ENCODE peak calls at places on chromosomes 13 and 19, in seven cellular contexts. B is gastrocnemius medialis; J is mucosa of descending colon; M is spleen; R is effector memory CD4-positive, alpha-beta T cell; L is H1; P is hepatocyte. C is an unnamed sample.

GRCh38 chr13:90867336-90867683 is 480.2 kb upstream of the MIR17HG start:
- DNase-seq in B (peak; percentile 5), J (peak; percentile 77), M (no peak), R (no peak), L (peak; percentile 80), P (peak; percentile 82), C (no peak)

GRCh38 chr19:12996542-12997094 is 1.3 kb downstream of the NFIX start:
- DNase-seq in B (no peak), J (no peak), M (peak; percentile 75), R (no peak), L (peak; percentile 81), P (no peak), C (no peak)

GRCh38 chr13:46749951-46750350 is 47.0 kb downstream of the ESD start:
- DNase-seq in B (no peak), J (no peak), M (no peak), R (no peak), L (no peak), P (no peak), C (no peak)

GRCh38 chr13:98466634-98467236 is 110.2 kb downstream of the STK24 start:
- DNase-seq in B (no peak), J (peak; percentile 73), M (no peak), R (no peak), L (peak; percentile 94), P (no peak), C (no peak)

GRCh38 chr13:94657167-94657566 is 55.2 kb downstream of the SOX21 start:
- DNase-seq in B (no peak), J (no peak), M (no peak), R (no peak), L (no peak), P (no peak), C (no peak)

GRCh38 chr19:6580313-6580712 is 10.6 kb downstream of the CD70 start:
- DNase-seq in B (no peak), J (no peak), M (no peak), R (no peak), L (no peak), P (no peak), C (no peak)

GRCh38 chr13:70809588-70809987 is 701.3 kb upstream of the KLHL1 start:
- DNase-seq in B (no peak), J (no peak), M (no peak), R (no peak), L (no peak), P (no peak), C (no peak)

GRCh38 chr13:45446181-45446580 is 18.6 kb upstream of the COG3 start:
- DNase-seq in B (no peak), J (no peak), M (no peak), R (no peak), L (no peak), P (no peak), C (no peak)

GRCh38 chr13:35785563-35786327 is 309.3 kb upstream of the MAB21L1 start:
- DNase-seq in B (no peak), J (no peak), M (no peak), R (no peak), L (no peak), P (no peak), C (no peak)

GRCh38 chr19:10339380-10339960 is at the start of gene ICAM3:
- DNase-seq in B (no peak), J (peak; percentile 36), M (peak; percentile 96), R (peak; percentile 24), L (peak; percentile 64), P (no peak), C (peak; percentile 35)

GRCh38 chr13:23445794-23446193 is 12.3 kb upstream of the SACS start:
- DNase-seq in B (no peak), J (no peak), M (no peak), R (no peak), L (peak; percentile 38), P (no peak), C (no peak)

GRCh38 chr13:39976481-39976880 is 321.0 kb downstream of the COG6 start:
- DNase-seq in B (no peak), J (no peak), M (no peak), R (no peak), L (no peak), P (no peak), C (no peak)

GRCh38 chr13:44685641-44686040 is 109.5 kb upstream of the TSC22D1 start:
- DNase-seq in B (no peak), J (no peak), M (no peak), R (no peak), L (no peak), P (no peak), C (no peak)

GRCh38 chr19:39677931-39678889 is 22.5 kb downstream of the LGALS16 start:
- DNase-seq in B (peak; percentile 57), J (no peak), M (no peak), R (no peak), L (no peak), P (peak; percentile 18), C (no peak)

GRCh38 chr13:91017669-91018053 is 329.8 kb upstream of the MIR17HG start:
- DNase-seq in B (no peak), J (no peak), M (no peak), R (no peak), L (peak; percentile 49), P (peak; percentile 18), C (no peak)

GRCh38 chr19:8174706-8175105 is 25.3 kb upstream of the FBN3 start:
- DNase-seq in B (no peak), J (no peak), M (no peak), R (no peak), L (no peak), P (no peak), C (no peak)

GRCh38 chr19:13899912-13900584 is 5.9 kb downstream of the BRME1 start:
- DNase-seq in B (no peak), J (no peak), M (no peak), R (no peak), L (no peak), P (no peak), C (no peak)

GRCh38 chr19:33950141-33950805 is 153.6 kb downstream of the KCTD15 start:
- DNase-seq in B (no peak), J (no peak), M (no peak), R (no peak), L (peak; percentile 39), P (no peak), C (no peak)

GRCh38 chr13:67383358-67383757 is 153.2 kb upstream of the PCDH9 start:
- DNase-seq in B (no peak), J (no peak), M (no peak), R (no peak), L (no peak), P (peak; percentile 18), C (no peak)

GRCh38 chr19:47839913-47840312 is 18.2 kb downstream of the CRX start:
- DNase-seq in B (no peak), J (no peak), M (no peak), R (no peak), L (no peak), P (peak; percentile 25), C (no peak)

GRCh38 chr13:102294407-102295018 is 107.3 kb downstream of the FGF14 start:
- DNase-seq in B (no peak), J (no peak), M (no peak), R (no peak), L (no peak), P (no peak), C (no peak)

GRCh38 chr19:18278521-18279265 is 2.7 kb downstream of the JUND start:
- DNase-seq in B (no peak), J (peak; percentile 68), M (peak; percentile 81), R (peak; percentile 48), L (no peak), P (no peak), C (peak; percentile 51)

GRCh38 chr19:2616741-2617392 is 85.6 kb downstream of the GNG7 start:
- DNase-seq in B (no peak), J (no peak), M (peak; percentile 93), R (no peak), L (no peak), P (no peak), C (peak; percentile 40)

GRCh38 chr19:2615782-2616181 is 86.7 kb downstream of the GNG7 start:
- DNase-seq in B (no peak), J (no peak), M (no peak), R (no peak), L (no peak), P (no peak), C (peak; percentile 7)

GRCh38 chr19:2619076-2619475 is 83.4 kb downstream of the GNG7 start:
- DNase-seq in B (no peak), J (no peak), M (no peak), R (no peak), L (no peak), P (no peak), C (no peak)

GRCh38 chr19:2618611-2619010 is 83.9 kb downstream of the GNG7 start:
- DNase-seq in B (no peak), J (peak; percentile 64), M (peak; percentile 95), R (peak; percentile 48), L (no peak), P (no peak), C (peak; percentile 49)

GRCh38 chr19:2617393-2618165 is 84.9 kb downstream of the GNG7 start:
- DNase-seq in B (no peak), J (no peak), M (no peak), R (no peak), L (no peak), P (no peak), C (no peak)
- H3K36me3 ChIP-seq in B (no peaks in the 10 kb centered on the region), J (no peaks in the 10 kb centered on the region), M (no peaks in the 10 kb centered on the region), R (no peaks in the 10 kb centered on the region), L (no peaks in the 10 kb centered on the region), P (no peaks in the 10 kb centered on the region), C (no peaks in the 10 kb centered on the region)

DNA sequence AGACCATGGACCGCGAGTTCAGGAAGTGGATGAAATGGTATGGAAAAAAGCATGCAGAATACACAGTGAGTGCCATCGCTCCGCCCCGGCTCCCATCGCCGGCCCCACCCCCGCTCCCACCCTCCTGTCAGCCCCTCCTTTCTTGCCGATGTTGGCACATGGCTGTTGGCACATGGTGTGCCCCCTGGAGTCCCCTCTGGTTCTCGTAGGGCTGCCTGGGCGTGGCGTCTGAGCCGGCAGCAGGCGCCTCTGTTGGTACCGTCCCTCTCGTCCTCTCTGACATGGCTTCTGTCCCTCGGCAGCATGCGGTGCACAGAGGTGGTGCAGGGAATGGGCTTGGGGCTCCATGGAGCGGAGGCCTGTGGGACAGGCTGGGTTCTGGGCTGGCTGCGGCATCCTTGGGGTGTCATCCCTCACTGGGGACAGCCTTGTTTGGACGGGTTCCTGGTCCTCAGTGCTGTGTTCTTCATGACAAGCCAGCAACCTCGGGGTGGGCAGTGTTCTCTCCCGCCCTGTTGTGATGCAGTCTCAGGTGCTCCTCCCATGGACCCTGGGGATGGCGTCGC is 30.9 kb downstream of the DOT1L start:
- DNase-seq in B (no peak), J (no peak), M (no peak), R (no peak), L (no peak), P (no peak), C (no peak)
- H3K36me3 ChIP-seq in B (no peaks in the 10 kb centered on the region), J (no peaks in the 10 kb centered on the region), M (no peaks in the 10 kb centered on the region), R (peaks cover 44% of the 10 kb centered on the region), L (peaks cover 3% of the 10 kb centered on the region), P (no peaks in the 10 kb centered on the region), C (peaks cover 8% of the 10 kb centered on the region)

GRCh38 chr13:54175470-54175869 is 1146.9 kb downstream of the OLFM4 start:
- DNase-seq in B (no peak), J (no peak), M (no peak), R (no peak), L (no peak), P (no peak), C (no peak)
- H3K36me3 ChIP-seq in B (no peaks in the 10 kb centered on the region), J (no peaks in the 10 kb centered on the region), M (no peaks in the 10 kb centered on the region), R (no peaks in the 10 kb centered on the region), L (no peaks in the 10 kb centered on the region), P (no peaks in the 10 kb centered on the region), C (no peaks in the 10 kb centered on the region)

DNA sequence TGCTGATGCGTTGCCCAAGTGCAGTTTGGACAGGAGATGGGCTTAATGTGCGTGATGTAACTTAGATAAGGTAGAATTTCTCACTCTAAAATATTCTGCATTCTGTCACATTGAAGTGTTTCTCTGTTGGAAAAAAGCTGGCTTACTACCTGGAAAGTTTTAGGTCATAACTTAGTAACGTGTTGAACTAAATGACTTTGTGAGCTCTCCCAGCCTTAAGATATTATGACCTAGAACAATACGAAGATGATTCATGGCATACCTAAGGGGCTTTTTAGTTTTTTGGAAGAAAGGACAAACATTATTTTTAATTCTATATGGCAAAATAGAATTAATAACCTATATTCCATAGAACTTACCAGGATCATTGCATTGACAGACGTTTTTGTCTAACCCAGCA is 9.1 kb downstream of the UFM1 start:
- DNase-seq in B (no peak), J (no peak), M (no peak), R (no peak), L (no peak), P (no peak), C (no peak)
- H3K36me3 ChIP-seq in B (peaks cover 7% of the 10 kb centered on the region), J (no peaks in the 10 kb centered on the region), M (no peaks in the 10 kb centered on the region), R (peaks cover 61% of the 10 kb centered on the region), L (peaks cover 52% of the 10 kb centered on the region), P (no peaks in the 10 kb centered on the region), C (peaks cover 22% of the 10 kb centered on the region)